ENCODE peak calls at places on chromosomes 2 and 18, in ten cellular contexts. One of them, this sample, is unnamed.
A peak's percentile ranks its signal among the peaks of the same experiment; 100 is the strongest.

GRCh38 chr2:8640498-8640897 is 41.4 kb upstream of the ID2 start:
- DNase-seq in stomach: no peak
- DNase-seq in HL-60: no peak
- DNase-seq in suprapubic skin: no peak
- DNase-seq in K562: no peak
- DNase-seq in endothelial cell of umbilical vein: no peak
- DNase-seq in spleen: peak; percentile 62
- DNase-seq in breast epithelium: no peak
- DNase-seq in sigmoid colon: peak; percentile 54
- DNase-seq in HCT116: no peak
- DNase-seq in this sample: no peak

GRCh38 chr18:39672171-39672570 is 2106.6 kb upstream of the CELF4 start:
- DNase-seq in breast epithelium: no peak
- DNase-seq in stomach: no peak
- DNase-seq in suprapubic skin: no peak
- DNase-seq in HCT116: no peak
- DNase-seq in endothelial cell of umbilical vein: no peak
- DNase-seq in sigmoid colon: no peak
- DNase-seq in HL-60: no peak
- DNase-seq in K562: no peak
- DNase-seq in spleen: no peak
- DNase-seq in this sample: no peak

GRCh38 chr18:3037423-3037915 is 24.5 kb upstream of the LPIN2 start:
- DNase-seq in K562: peak; percentile 45
- DNase-seq in HL-60: peak; percentile 79
- DNase-seq in endothelial cell of umbilical vein: peak; percentile 76
- DNase-seq in suprapubic skin: no peak
- DNase-seq in breast epithelium: peak; percentile 50
- DNase-seq in spleen: no peak
- DNase-seq in HCT116: peak; percentile 24
- DNase-seq in sigmoid colon: no peak
- DNase-seq in stomach: peak; percentile 60
- DNase-seq in this sample: peak; percentile 62

GRCh38 chr18:13179566-13180113 is 38.9 kb upstream of the LDLRAD4 start:
- DNase-seq in breast epithelium: no peak
- DNase-seq in stomach: no peak
- DNase-seq in sigmoid colon: no peak
- DNase-seq in HL-60: no peak
- DNase-seq in endothelial cell of umbilical vein: no peak
- DNase-seq in HCT116: no peak
- DNase-seq in suprapubic skin: no peak
- DNase-seq in spleen: no peak
- DNase-seq in K562: no peak
- DNase-seq in this sample: peak; percentile 74

GRCh38 chr2:192194065-192194865 is 468 bp downstream of the TMEFF2 start:
- DNase-seq in spleen: peak; percentile 78
- DNase-seq in sigmoid colon: peak; percentile 60
- DNase-seq in K562: no peak
- DNase-seq in stomach: no peak
- DNase-seq in HCT116: no peak
- DNase-seq in HL-60: no peak
- DNase-seq in breast epithelium: no peak
- DNase-seq in endothelial cell of umbilical vein: peak; percentile 9
- DNase-seq in suprapubic skin: peak; percentile 78
- DNase-seq in this sample: no peak

GRCh38 chr2:240919786-240920782 is 13.9 kb downstream of the CROCC2 start:
- DNase-seq in suprapubic skin: peak; percentile 77
- DNase-seq in HL-60: no peak
- DNase-seq in stomach: peak; percentile 16
- DNase-seq in spleen: peak; percentile 75
- DNase-seq in sigmoid colon: peak; percentile 50
- DNase-seq in HCT116: no peak
- DNase-seq in K562: no peak
- DNase-seq in endothelial cell of umbilical vein: no peak
- DNase-seq in breast epithelium: peak; percentile 11
- DNase-seq in this sample: no peak

GRCh38 chr2:151043484-151043883 is 218.2 kb downstream of the RBM43 start:
- DNase-seq in suprapubic skin: no peak
- DNase-seq in K562: no peak
- DNase-seq in endothelial cell of umbilical vein: no peak
- DNase-seq in breast epithelium: no peak
- DNase-seq in spleen: no peak
- DNase-seq in stomach: no peak
- DNase-seq in HL-60: no peak
- DNase-seq in HCT116: peak; percentile 7
- DNase-seq in sigmoid colon: no peak
- DNase-seq in this sample: peak; percentile 31

GRCh38 chr18:28692337-28692736 is 515.4 kb upstream of the CDH2 start:
- DNase-seq in endothelial cell of umbilical vein: no peak
- DNase-seq in HCT116: no peak
- DNase-seq in suprapubic skin: no peak
- DNase-seq in K562: no peak
- DNase-seq in breast epithelium: no peak
- DNase-seq in stomach: no peak
- DNase-seq in spleen: no peak
- DNase-seq in sigmoid colon: no peak
- DNase-seq in HL-60: no peak
- DNase-seq in this sample: no peak

GRCh38 chr18:79963658-79964329 is 649 bp upstream of the HSBP1L1 start:
- DNase-seq in K562: no peak
- DNase-seq in sigmoid colon: no peak
- DNase-seq in HL-60: no peak
- DNase-seq in endothelial cell of umbilical vein: no peak
- DNase-seq in HCT116: no peak
- DNase-seq in stomach: no peak
- DNase-seq in suprapubic skin: no peak
- DNase-seq in spleen: no peak
- DNase-seq in breast epithelium: no peak
- DNase-seq in this sample: no peak

GRCh38 chr18:79962311-79962710 is 2.1 kb upstream of the HSBP1L1 start:
- DNase-seq in sigmoid colon: peak; percentile 17
- DNase-seq in breast epithelium: peak; percentile 85
- DNase-seq in stomach: no peak
- DNase-seq in spleen: peak; percentile 74
- DNase-seq in HCT116: peak; percentile 33
- DNase-seq in suprapubic skin: no peak
- DNase-seq in HL-60: no peak
- DNase-seq in K562: no peak
- DNase-seq in endothelial cell of umbilical vein: no peak
- DNase-seq in this sample: no peak

GRCh38 chr18:79961527-79962291 is 2.7 kb upstream of the HSBP1L1 start:
- DNase-seq in HL-60: peak; percentile 59
- DNase-seq in spleen: peak; percentile 76
- DNase-seq in sigmoid colon: no peak
- DNase-seq in breast epithelium: no peak
- DNase-seq in K562: peak; percentile 68
- DNase-seq in stomach: no peak
- DNase-seq in suprapubic skin: no peak
- DNase-seq in endothelial cell of umbilical vein: no peak
- DNase-seq in HCT116: no peak
- DNase-seq in this sample: no peak

GRCh38 chr18:79964330-79965118 is at the start of gene HSBP1L1:
- DNase-seq in breast epithelium: peak; percentile 70
- DNase-seq in HL-60: peak; percentile 63
- DNase-seq in endothelial cell of umbilical vein: peak; percentile 40
- DNase-seq in sigmoid colon: peak; percentile 73
- DNase-seq in suprapubic skin: no peak
- DNase-seq in HCT116: peak; percentile 48
- DNase-seq in K562: no peak
- DNase-seq in spleen: peak; percentile 95
- DNase-seq in stomach: peak; percentile 87
- DNase-seq in this sample: no peak

GRCh38 chr18:79962835-79963657 is 1.4 kb upstream of the HSBP1L1 start:
- DNase-seq in suprapubic skin: no peak
- DNase-seq in stomach: no peak
- DNase-seq in breast epithelium: no peak
- DNase-seq in HL-60: no peak
- DNase-seq in endothelial cell of umbilical vein: no peak
- DNase-seq in sigmoid colon: peak; percentile 43
- DNase-seq in spleen: no peak
- DNase-seq in K562: no peak
- DNase-seq in HCT116: no peak
- DNase-seq in this sample: no peak
- H3K4me3 ChIP-seq in suprapubic skin: no peak overlapping the region
- H3K4me3 ChIP-seq in stomach: no peak overlapping the region
- H3K4me3 ChIP-seq in breast epithelium: no peak overlapping the region
- H3K4me3 ChIP-seq in HL-60: no peak overlapping the region
- H3K4me3 ChIP-seq in endothelial cell of umbilical vein: no peak overlapping the region
- H3K4me3 ChIP-seq in sigmoid colon: no peak overlapping the region
- H3K4me3 ChIP-seq in spleen: no peak overlapping the region
- H3K4me3 ChIP-seq in K562: no peak overlapping the region
- H3K4me3 ChIP-seq in HCT116: no peak overlapping the region
- H3K4me3 ChIP-seq in this sample: no peak overlapping the region

GRCh38 chr2:12127639-12128038 is 381.2 kb downstream of the LPIN1 start:
- DNase-seq in breast epithelium: no peak
- DNase-seq in endothelial cell of umbilical vein: no peak
- DNase-seq in stomach: no peak
- DNase-seq in sigmoid colon: no peak
- DNase-seq in spleen: no peak
- DNase-seq in HCT116: no peak
- DNase-seq in HL-60: no peak
- DNase-seq in suprapubic skin: no peak
- DNase-seq in K562: no peak
- DNase-seq in this sample: no peak

GRCh38 chr2:12126325-12126724 is 379.9 kb downstream of the LPIN1 start:
- DNase-seq in suprapubic skin: no peak
- DNase-seq in stomach: no peak
- DNase-seq in HL-60: no peak
- DNase-seq in K562: no peak
- DNase-seq in spleen: no peak
- DNase-seq in endothelial cell of umbilical vein: peak; percentile 5
- DNase-seq in sigmoid colon: no peak
- DNase-seq in breast epithelium: no peak
- DNase-seq in HCT116: no peak
- DNase-seq in this sample: no peak

DNA sequence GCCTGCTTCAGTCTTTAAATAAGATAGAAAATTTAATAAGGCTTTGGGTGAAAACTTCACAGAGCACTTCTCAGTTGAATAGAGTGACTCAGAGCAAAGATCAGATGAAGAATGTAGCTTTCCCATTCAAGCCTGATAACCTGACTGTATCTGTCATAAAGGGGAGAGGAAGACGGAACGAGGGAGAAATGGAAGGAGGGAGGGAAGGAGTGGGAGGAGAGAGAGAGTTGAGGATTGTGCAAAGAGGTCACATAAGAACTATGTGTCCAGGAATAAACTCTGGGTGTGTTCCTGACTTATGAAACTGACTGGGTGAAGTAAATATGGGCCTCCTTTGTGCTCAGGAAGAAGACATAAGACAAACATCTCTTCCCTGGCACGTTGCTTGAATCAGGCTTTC is 385.5 kb downstream of the LPIN1 start:
- DNase-seq in HL-60: no peak
- DNase-seq in breast epithelium: no peak
- DNase-seq in HCT116: no peak
- DNase-seq in suprapubic skin: no peak
- DNase-seq in endothelial cell of umbilical vein: no peak
- DNase-seq in stomach: no peak
- DNase-seq in sigmoid colon: no peak
- DNase-seq in K562: no peak
- DNase-seq in spleen: no peak
- DNase-seq in this sample: no peak
- TF ChIP-seq POLR2AphosphoS5 in HL-60: no peak
- TF ChIP-seq POLR2AphosphoS5 in breast epithelium: no peak
- TF ChIP-seq POLR2AphosphoS5 in HCT116: no peak
- TF ChIP-seq POLR2AphosphoS5 in suprapubic skin: no peak
- TF ChIP-seq POLR2AphosphoS5 in endothelial cell of umbilical vein: no peak
- TF ChIP-seq POLR2AphosphoS5 in stomach: no peak
- TF ChIP-seq POLR2AphosphoS5 in sigmoid colon: peak; percentile 41
- TF ChIP-seq POLR2AphosphoS5 in K562: no peak
- TF ChIP-seq POLR2AphosphoS5 in spleen: no peak
- TF ChIP-seq POLR2AphosphoS5 in this sample: peak; percentile 10

GRCh38 chr2:23551875-23552274 is 166.9 kb downstream of the KLHL29 start:
- DNase-seq in suprapubic skin: no peak
- DNase-seq in HL-60: no peak
- DNase-seq in stomach: no peak
- DNase-seq in spleen: no peak
- DNase-seq in K562: no peak
- DNase-seq in breast epithelium: no peak
- DNase-seq in HCT116: no peak
- DNase-seq in sigmoid colon: no peak
- DNase-seq in endothelial cell of umbilical vein: no peak
- DNase-seq in this sample: no peak
- H3K27ac ChIP-seq in suprapubic skin: no peak overlapping the region
- H3K27ac ChIP-seq in HL-60: no peak overlapping the region
- H3K27ac ChIP-seq in stomach: no peak overlapping the region
- H3K27ac ChIP-seq in spleen: no peak overlapping the region
- H3K27ac ChIP-seq in K562: no peak overlapping the region
- H3K27ac ChIP-seq in breast epithelium: no peak overlapping the region
- H3K27ac ChIP-seq in HCT116: no peak overlapping the region
- H3K27ac ChIP-seq in sigmoid colon: no peak overlapping the region
- H3K27ac ChIP-seq in endothelial cell of umbilical vein: no peak overlapping the region
- H3K27ac ChIP-seq in this sample: no peak overlapping the region

GRCh38 chr2:74228772-74229171 is 30.4 kb downstream of the MTHFD2 start:
- DNase-seq in spleen: no peak
- DNase-seq in sigmoid colon: no peak
- DNase-seq in endothelial cell of umbilical vein: no peak
- DNase-seq in HCT116: no peak
- DNase-seq in K562: no peak
- DNase-seq in stomach: no peak
- DNase-seq in HL-60: no peak
- DNase-seq in suprapubic skin: no peak
- DNase-seq in breast epithelium: no peak
- DNase-seq in this sample: no peak

GRCh38 chr2:74226648-74227213 is 28.3 kb downstream of the MTHFD2 start:
- DNase-seq in spleen: no peak
- DNase-seq in HCT116: no peak
- DNase-seq in suprapubic skin: no peak
- DNase-seq in K562: no peak
- DNase-seq in breast epithelium: peak; percentile 33
- DNase-seq in endothelial cell of umbilical vein: no peak
- DNase-seq in HL-60: no peak
- DNase-seq in sigmoid colon: no peak
- DNase-seq in stomach: peak; percentile 78
- DNase-seq in this sample: no peak

GRCh38 chr2:74225698-74226459 is 27.5 kb downstream of the MTHFD2 start:
- DNase-seq in HCT116: no peak
- DNase-seq in spleen: no peak
- DNase-seq in stomach: no peak
- DNase-seq in K562: no peak
- DNase-seq in suprapubic skin: no peak
- DNase-seq in HL-60: no peak
- DNase-seq in sigmoid colon: no peak
- DNase-seq in breast epithelium: no peak
- DNase-seq in endothelial cell of umbilical vein: no peak
- DNase-seq in this sample: no peak

GRCh38 chr2:74223941-74224770 is 25.7 kb downstream of the MTHFD2 start:
- DNase-seq in sigmoid colon: no peak
- DNase-seq in breast epithelium: no peak
- DNase-seq in HCT116: no peak
- DNase-seq in suprapubic skin: no peak
- DNase-seq in stomach: peak; percentile 20
- DNase-seq in spleen: no peak
- DNase-seq in K562: no peak
- DNase-seq in HL-60: no peak
- DNase-seq in endothelial cell of umbilical vein: no peak
- DNase-seq in this sample: no peak

DNA sequence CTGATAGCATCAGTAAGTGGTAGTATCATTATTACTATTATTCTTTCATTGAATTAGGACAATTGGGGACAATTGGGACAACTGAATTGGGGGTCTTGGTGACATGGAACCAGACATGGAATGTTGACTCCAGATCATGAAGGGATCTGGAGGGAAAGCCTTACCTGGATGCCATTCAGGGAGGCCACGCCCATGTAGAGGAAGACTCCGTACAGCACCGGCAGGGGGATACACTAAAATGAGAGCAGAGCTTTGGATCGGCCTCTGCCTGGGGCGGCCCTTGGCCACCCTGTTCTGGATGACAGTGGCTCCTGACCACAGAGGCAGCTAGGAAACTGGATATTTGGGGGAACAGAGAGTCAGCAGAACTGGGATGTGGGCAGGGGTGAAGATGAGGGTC is 29.2 kb downstream of the MTHFD2 start:
- DNase-seq in spleen: no peak
- DNase-seq in HCT116: no peak
- DNase-seq in K562: peak; percentile 77
- DNase-seq in stomach: no peak
- DNase-seq in sigmoid colon: no peak
- DNase-seq in suprapubic skin: no peak
- DNase-seq in endothelial cell of umbilical vein: no peak
- DNase-seq in HL-60: no peak
- DNase-seq in breast epithelium: no peak
- DNase-seq in this sample: no peak
- H3K4me3 ChIP-seq in spleen: no peak overlapping the region
- H3K4me3 ChIP-seq in HCT116: no peak overlapping the region
- H3K4me3 ChIP-seq in K562: no peak overlapping the region
- H3K4me3 ChIP-seq in stomach: no peak overlapping the region
- H3K4me3 ChIP-seq in sigmoid colon: no peak overlapping the region
- H3K4me3 ChIP-seq in suprapubic skin: no peak overlapping the region
- H3K4me3 ChIP-seq in endothelial cell of umbilical vein: no peak overlapping the region
- H3K4me3 ChIP-seq in HL-60: no peak overlapping the region
- H3K4me3 ChIP-seq in breast epithelium: no peak overlapping the region
- H3K4me3 ChIP-seq in this sample: no peak overlapping the region